ENCODE peak calls at places on chromosomes 7 and 10, in four cellular contexts. K is prostate gland, W is GM23338, C is HCT116. F is an unnamed sample.

GRCh38 chr10:12387561-12388210 is 38.3 kb downstream of the CAMK1D start:
- DNase-seq in K (no peak), C (no peak), W (no peak), F (no peak)

GRCh38 chr10:76111986-76112825 is 680.8 kb downstream of the LRMDA start:
- DNase-seq in W (peak; percentile 56), C (no peak), K (no peak), F (peak; percentile 66)

GRCh38 chr7:13276977-13277376 is 589.5 kb downstream of the ARL4A start:
- DNase-seq in K (no peak), W (peak; percentile 21), C (peak; percentile 6), F (no peak)

GRCh38 chr7:132399367-132399766 is 176.9 kb downstream of the PLXNA4 start:
- DNase-seq in W (no peak), C (no peak), K (no peak), F (no peak)

GRCh38 chr10:133422223-133422820 is 2.1 kb downstream of the SPRN start:
- DNase-seq in K (no peak), W (peak; percentile 14), C (no peak), F (no peak)

GRCh38 chr7:143027032-143027431 is at the start of gene OR9A2:
- DNase-seq in W (no peak), K (no peak), C (no peak), F (no peak)

GRCh38 chr7:107995184-107996071 is 7.5 kb downstream of the LAMB1 start:
- DNase-seq in C (no peak), K (no peak), W (peak; percentile 85), F (no peak)

GRCh38 chr7:542935-543789 is 23.5 kb upstream of the PDGFA start:
- DNase-seq in C (no peak), K (no peak), W (no peak), F (peak; percentile 83)

GRCh38 chr7:67900456-67900855 is 903.8 kb downstream of the TYW1 start:
- DNase-seq in C (no peak), K (no peak), W (no peak), F (no peak)

GRCh38 chr10:35421553-35422178 is 85.4 kb downstream of the CCNY start:
- DNase-seq in C (peak; percentile 35), W (no peak), K (no peak), F (no peak)

GRCh38 chr10:123642697-123643096 is 23.5 kb upstream of the GPR26 start:
- DNase-seq in C (no peak), W (peak; percentile 36), K (no peak), F (no peak)

GRCh38 chr10:24277771-24278518 is 69.0 kb downstream of the KIAA1217 start:
- DNase-seq in K (no peak), W (no peak), C (no peak), F (no peak)

GRCh38 chr10:46549171-46550075 is 7.0 kb downstream of the GPRIN2 start:
- DNase-seq in W (no peak), C (no peak), K (peak; percentile 5), F (peak; percentile 26)

GRCh38 chr10:118808601-118809371 is 54.0 kb upstream of the CACUL1 start:
- DNase-seq in W (no peak), K (no peak), C (no peak), F (no peak)

GRCh38 chr10:124533266-124533665 is 71.6 kb downstream of the LHPP start:
- DNase-seq in W (no peak), K (no peak), C (no peak), F (no peak)

GRCh38 chr7:29005829-29006228 is 47.7 kb upstream of the TRIL start:
- DNase-seq in W (no peak), C (no peak), K (no peak), F (no peak)

DNA sequence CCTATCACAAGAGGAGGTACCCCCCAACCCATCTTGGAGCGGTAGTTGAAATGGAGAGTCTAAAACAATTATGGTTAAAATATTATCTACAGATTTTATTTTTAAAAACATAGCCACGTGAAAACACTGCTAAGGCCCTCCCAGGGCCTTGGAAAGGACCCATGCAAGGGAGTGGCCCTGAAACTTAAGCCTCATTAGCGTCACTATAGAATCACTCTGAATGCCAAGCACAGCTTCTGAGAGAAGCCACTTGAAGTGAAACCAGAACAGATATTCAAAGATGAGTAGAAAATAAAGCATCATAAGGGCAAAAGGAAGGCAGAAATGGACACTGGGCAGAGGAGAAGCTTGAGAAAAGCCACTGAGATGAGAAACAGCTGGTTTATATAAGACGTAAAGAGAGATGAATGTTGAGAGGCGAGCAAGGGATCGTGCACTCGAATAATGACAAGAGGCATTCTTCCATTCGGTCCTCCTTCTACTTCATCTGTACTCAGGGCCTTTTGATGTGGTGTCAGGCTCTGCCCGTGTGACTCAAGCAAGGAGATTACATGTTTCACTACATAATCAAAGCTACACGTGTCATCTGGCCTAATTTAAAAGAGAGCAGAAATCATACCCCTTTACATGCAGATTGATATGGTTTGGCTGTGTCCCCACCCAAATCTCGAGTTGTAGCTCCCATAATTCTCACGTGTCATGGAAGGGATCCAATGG is 33.4 kb upstream of the SLC39A12 start:
- DNase-seq in K (no peak), C (no peak), W (peak; percentile 28), F (no peak)
- TF ChIP-seq POLR2AphosphoS5 in K (no peak), C (no peak), W (no peak), F (no peak)

GRCh38 chr7:98870071-98870651 is 347 bp upstream of the TMEM130 start:
- DNase-seq in K (no peak), W (peak; percentile 88), C (no peak), F (peak; percentile 86)
- TF ChIP-seq POLR2AphosphoS5 in K (no peak), W (no peak), C (no peak), F (no peak)

DNA sequence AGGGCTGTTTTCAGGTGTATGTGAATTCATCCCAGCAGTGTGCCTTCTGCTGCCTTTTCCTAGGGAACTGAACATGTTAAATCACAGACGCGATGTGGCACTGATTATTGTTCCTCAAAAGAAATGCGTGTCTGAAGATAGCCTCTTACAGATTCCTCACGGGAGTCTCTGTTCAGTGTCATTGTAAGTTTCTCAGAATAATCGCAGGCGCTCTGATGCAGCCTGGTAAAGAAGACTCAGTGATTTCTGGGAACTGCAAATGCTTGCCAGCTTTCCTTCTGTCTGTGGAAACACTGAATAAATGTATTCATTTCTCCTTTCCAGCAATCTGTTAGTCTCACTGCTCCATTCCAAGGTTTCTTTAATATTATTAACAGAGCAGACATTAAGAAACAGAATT is 28.0 kb downstream of the MMRN2 start:
- DNase-seq in C (no peak), W (no peak), K (no peak), F (no peak)
- TF ChIP-seq POLR2AphosphoS5 in C (no peak), W (no peak), K (no peak), F (no peak)

DNA sequence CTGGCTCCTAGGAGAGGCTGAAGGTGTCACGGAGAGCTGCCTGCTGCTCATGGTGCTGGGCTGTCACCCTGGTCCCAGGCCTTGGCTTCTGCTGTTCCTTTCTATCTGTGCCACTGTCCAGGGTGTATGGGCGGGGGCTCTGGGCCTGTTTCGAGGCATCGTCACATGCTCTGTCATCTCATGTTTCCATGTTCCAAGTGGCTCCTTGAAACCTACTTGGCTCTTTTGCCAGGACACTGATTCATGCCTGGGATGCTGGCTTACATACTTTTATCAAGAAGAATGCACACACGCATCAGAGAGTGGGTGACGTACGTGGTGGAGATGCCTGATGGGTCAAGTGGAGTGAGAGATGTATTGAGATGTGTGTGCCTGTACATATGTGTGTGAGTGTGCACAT is 50.9 kb downstream of the ADCY1 start:
- DNase-seq in C (no peak), K (no peak), W (no peak), F (no peak)
- TF ChIP-seq POLR2AphosphoS5 in C (no peak), K (no peak), W (no peak), F (no peak)

DNA sequence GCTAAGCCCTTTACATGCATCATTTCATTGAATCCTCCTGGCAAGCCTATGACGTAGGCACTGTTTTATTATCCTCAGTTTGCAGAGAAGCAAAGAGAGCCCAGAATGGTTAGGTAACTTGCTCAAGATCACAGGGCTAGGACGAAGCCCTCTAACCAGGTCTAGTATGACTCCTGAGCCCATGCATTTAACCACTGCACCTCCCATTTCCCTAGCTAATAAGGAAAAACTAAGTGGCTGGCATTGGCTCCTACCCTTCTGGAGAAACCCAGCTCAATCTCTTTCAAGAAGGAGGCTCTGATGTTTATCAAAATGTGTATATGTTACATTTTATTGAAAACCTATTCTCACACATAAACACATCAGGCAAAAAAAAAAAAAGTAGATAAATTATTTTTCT is 19.8 kb downstream of the MYOF start:
- DNase-seq in W (no peak), C (no peak), K (no peak), F (no peak)
- TF ChIP-seq POLR2AphosphoS5 in W (no peak), C (no peak), K (no peak), F (no peak)

DNA sequence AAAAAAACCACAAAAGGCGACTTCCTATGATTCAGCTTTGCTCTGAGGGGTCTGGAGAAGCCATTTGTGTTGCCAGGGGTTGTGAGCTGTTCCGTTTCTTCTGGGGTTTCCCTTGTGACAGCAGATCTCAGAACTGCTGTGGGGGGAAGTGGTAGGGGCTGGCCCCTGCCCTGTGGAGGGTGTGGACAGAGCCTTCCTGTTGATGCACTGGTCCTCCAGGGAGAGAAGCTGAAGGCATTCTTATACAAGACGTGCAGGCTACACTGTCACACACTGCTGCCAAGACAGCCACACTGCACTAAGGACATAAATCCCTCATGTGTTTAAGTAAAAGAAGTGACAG is 17.3 kb upstream of the CSGALNACT2 start:
- DNase-seq in C (no peak), K (no peak), W (no peak), F (no peak)
- TF ChIP-seq POLR2AphosphoS5 in C (no peak), K (no peak), W (no peak), F (no peak)

GRCh38 chr7:14892961-14893360 is 9.6 kb downstream of the DGKB start:
- DNase-seq in W (no peak), K (no peak), C (no peak), F (no peak)
- TF ChIP-seq POLR2AphosphoS5 in W (no peak), K (no peak), C (no peak), F (no peak)

GRCh38 chr10:4947635-4948596 is 15.3 kb upstream of the AKR1C1 start:
- DNase-seq in W (no peak), K (peak; percentile 5), C (peak; percentile 8), F (peak; percentile 42)
- TF ChIP-seq POLR2AphosphoS5 in W (no peak), K (peak; percentile 41), C (no peak), F (no peak)